ENCODE peak calls at places on chromosomes 13 and 19, in six cellular contexts. One of them, this sample, is unnamed.

GRCh38 chr13:26946675-26947342 is 186.2 kb upstream of the GPR12 start:
- DNase-seq in OCI-LY7: peak
- DNase-seq in H9: no peak
- DNase-seq in lower leg skin: no peak
- DNase-seq in uterus: no peak
- DNase-seq in brain microvascular endothelial cell: peak
- DNase-seq in this sample: no peak

GRCh38 chr19:35305181-35305580 is 13.2 kb downstream of the MAG start:
- DNase-seq in OCI-LY7: no peak
- DNase-seq in H9: no peak
- DNase-seq in lower leg skin: no peak
- DNase-seq in uterus: no peak
- DNase-seq in brain microvascular endothelial cell: no peak
- DNase-seq in this sample: no peak

GRCh38 chr13:33351324-33351723 is 65.8 kb upstream of the STARD13 start:
- DNase-seq in OCI-LY7: no peak
- DNase-seq in H9: no peak
- DNase-seq in lower leg skin: no peak
- DNase-seq in uterus: no peak
- DNase-seq in brain microvascular endothelial cell: peak
- DNase-seq in this sample: no peak

GRCh38 chr13:98496239-98496668 is 80.7 kb downstream of the STK24 start:
- DNase-seq in OCI-LY7: no peak
- DNase-seq in H9: no peak
- DNase-seq in lower leg skin: peak
- DNase-seq in uterus: no peak
- DNase-seq in brain microvascular endothelial cell: no peak
- DNase-seq in this sample: no peak

GRCh38 chr19:58577581-58578429 is 4.7 kb upstream of the MZF1 start:
- DNase-seq in OCI-LY7: no peak
- DNase-seq in H9: no peak
- DNase-seq in lower leg skin: peak
- DNase-seq in uterus: no peak
- DNase-seq in brain microvascular endothelial cell: no peak
- DNase-seq in this sample: no peak

GRCh38 chr13:74770361-74770760 is 636.2 kb upstream of the KLF12 start:
- DNase-seq in OCI-LY7: no peak
- DNase-seq in H9: no peak
- DNase-seq in lower leg skin: no peak
- DNase-seq in uterus: no peak
- DNase-seq in brain microvascular endothelial cell: peak
- DNase-seq in this sample: no peak

GRCh38 chr19:55676889-55677505 is 2.0 kb downstream of the EPN1 start:
- DNase-seq in OCI-LY7: no peak
- DNase-seq in H9: no peak
- DNase-seq in lower leg skin: no peak
- DNase-seq in uterus: no peak
- DNase-seq in brain microvascular endothelial cell: no peak
- DNase-seq in this sample: no peak

GRCh38 chr13:44218501-44219240 is 155.0 kb upstream of the SERP2 start:
- DNase-seq in OCI-LY7: no peak
- DNase-seq in H9: no peak
- DNase-seq in lower leg skin: peak
- DNase-seq in uterus: no peak
- DNase-seq in brain microvascular endothelial cell: peak
- DNase-seq in this sample: no peak

GRCh38 chr19:36796714-36796999 is 24.1 kb upstream of the ZNF850 start:
- DNase-seq in OCI-LY7: no peak
- DNase-seq in H9: no peak
- DNase-seq in lower leg skin: no peak
- DNase-seq in uterus: no peak
- DNase-seq in brain microvascular endothelial cell: no peak
- DNase-seq in this sample: no peak

GRCh38 chr13:103839460-103839859 is 773.2 kb upstream of the SLC10A2 start:
- DNase-seq in OCI-LY7: no peak
- DNase-seq in H9: no peak
- DNase-seq in lower leg skin: no peak
- DNase-seq in uterus: no peak
- DNase-seq in brain microvascular endothelial cell: no peak
- DNase-seq in this sample: no peak

GRCh38 chr19:45159971-45160324 is 834 bp downstream of the NKPD1 start:
- DNase-seq in OCI-LY7: no peak
- DNase-seq in H9: no peak
- DNase-seq in lower leg skin: no peak
- DNase-seq in uterus: no peak
- DNase-seq in brain microvascular endothelial cell: no peak
- DNase-seq in this sample: no peak

GRCh38 chr13:66069570-66069969 is 1160.6 kb downstream of the PCDH9 start:
- DNase-seq in OCI-LY7: no peak
- DNase-seq in H9: no peak
- DNase-seq in lower leg skin: no peak
- DNase-seq in uterus: no peak
- DNase-seq in brain microvascular endothelial cell: peak
- DNase-seq in this sample: no peak

GRCh38 chr19:18590273-18591272 is 2.0 kb downstream of the REX1BD start:
- DNase-seq in OCI-LY7: no peak
- DNase-seq in H9: peak
- DNase-seq in lower leg skin: peak
- DNase-seq in uterus: no peak
- DNase-seq in brain microvascular endothelial cell: peak
- DNase-seq in this sample: peak

GRCh38 chr19:55165952-55166529 is 372 bp downstream of the DNAAF3 start:
- DNase-seq in OCI-LY7: peak
- DNase-seq in H9: peak
- DNase-seq in lower leg skin: no peak
- DNase-seq in uterus: peak
- DNase-seq in brain microvascular endothelial cell: peak
- DNase-seq in this sample: no peak

GRCh38 chr13:94550030-94550738 is 45.8 kb downstream of the TGDS start:
- DNase-seq in OCI-LY7: no peak
- DNase-seq in H9: no peak
- DNase-seq in lower leg skin: no peak
- DNase-seq in uterus: peak
- DNase-seq in brain microvascular endothelial cell: peak
- DNase-seq in this sample: no peak

GRCh38 chr19:46861691-46862503 is 1.1 kb downstream of the ARHGAP35 start:
- DNase-seq in OCI-LY7: peak
- DNase-seq in H9: no peak
- DNase-seq in lower leg skin: peak
- DNase-seq in uterus: peak
- DNase-seq in brain microvascular endothelial cell: no peak
- DNase-seq in this sample: no peak

GRCh38 chr13:40255551-40255950 is 410.9 kb downstream of the FOXO1 start:
- DNase-seq in OCI-LY7: no peak
- DNase-seq in H9: no peak
- DNase-seq in lower leg skin: no peak
- DNase-seq in uterus: no peak
- DNase-seq in brain microvascular endothelial cell: no peak
- DNase-seq in this sample: no peak

GRCh38 chr13:113006660-113007059 is 37.6 kb downstream of the MCF2L start:
- DNase-seq in OCI-LY7: no peak
- DNase-seq in H9: no peak
- DNase-seq in lower leg skin: no peak
- DNase-seq in uterus: no peak
- DNase-seq in brain microvascular endothelial cell: no peak
- DNase-seq in this sample: no peak

GRCh38 chr19:43765109-43765876 is 10.5 kb upstream of the SMG9 start:
- DNase-seq in OCI-LY7: peak
- DNase-seq in H9: peak
- DNase-seq in lower leg skin: peak
- DNase-seq in uterus: peak
- DNase-seq in brain microvascular endothelial cell: peak
- DNase-seq in this sample: no peak

GRCh38 chr13:39858794-39859193 is 203.3 kb downstream of the COG6 start:
- DNase-seq in OCI-LY7: no peak
- DNase-seq in H9: no peak
- DNase-seq in lower leg skin: no peak
- DNase-seq in uterus: no peak
- DNase-seq in brain microvascular endothelial cell: no peak
- DNase-seq in this sample: no peak

GRCh38 chr19:52473655-52474350 is 20.4 kb downstream of the ZNF578 start:
- DNase-seq in OCI-LY7: peak
- DNase-seq in H9: no peak
- DNase-seq in lower leg skin: no peak
- DNase-seq in uterus: no peak
- DNase-seq in brain microvascular endothelial cell: no peak
- DNase-seq in this sample: no peak

GRCh38 chr13:27360562-27360961 is 63.9 kb upstream of the GTF3A start:
- DNase-seq in OCI-LY7: no peak
- DNase-seq in H9: no peak
- DNase-seq in lower leg skin: no peak
- DNase-seq in uterus: no peak
- DNase-seq in brain microvascular endothelial cell: no peak
- DNase-seq in this sample: no peak

GRCh38 chr19:3397266-3398022 is 31.1 kb downstream of the NFIC start:
- DNase-seq in OCI-LY7: no peak
- DNase-seq in H9: peak
- DNase-seq in lower leg skin: no peak
- DNase-seq in uterus: no peak
- DNase-seq in brain microvascular endothelial cell: no peak
- DNase-seq in this sample: no peak

GRCh38 chr19:58009301-58009665 is 6.7 kb upstream of the ZNF606 start:
- DNase-seq in OCI-LY7: no peak
- DNase-seq in H9: no peak
- DNase-seq in lower leg skin: no peak
- DNase-seq in uterus: no peak
- DNase-seq in brain microvascular endothelial cell: no peak
- DNase-seq in this sample: no peak

GRCh38 chr13:41554626-41555386 is 97.5 kb downstream of the RGCC start:
- DNase-seq in OCI-LY7: peak
- DNase-seq in H9: no peak
- DNase-seq in lower leg skin: no peak
- DNase-seq in uterus: no peak
- DNase-seq in brain microvascular endothelial cell: no peak
- DNase-seq in this sample: no peak
- TF ChIP-seq CTCF in OCI-LY7: peak
- TF ChIP-seq CTCF in H9: no peak
- TF ChIP-seq CTCF in lower leg skin: no peak
- TF ChIP-seq CTCF in uterus: no peak
- TF ChIP-seq CTCF in brain microvascular endothelial cell: no peak
- TF ChIP-seq CTCF in this sample: no peak

GRCh38 chr19:30395283-30395682 is 23.1 kb downstream of the ZNF536 start:
- DNase-seq in OCI-LY7: no peak
- DNase-seq in H9: no peak
- DNase-seq in lower leg skin: no peak
- DNase-seq in uterus: no peak
- DNase-seq in brain microvascular endothelial cell: no peak
- DNase-seq in this sample: no peak

GRCh38 chr19:30391554-30392551 is 19.7 kb downstream of the ZNF536 start:
- DNase-seq in OCI-LY7: no peak
- DNase-seq in H9: peak
- DNase-seq in lower leg skin: no peak
- DNase-seq in uterus: no peak
- DNase-seq in brain microvascular endothelial cell: no peak
- DNase-seq in this sample: no peak

GRCh38 chr19:30393046-30393445 is 20.9 kb downstream of the ZNF536 start:
- DNase-seq in OCI-LY7: no peak
- DNase-seq in H9: no peak
- DNase-seq in lower leg skin: no peak
- DNase-seq in uterus: no peak
- DNase-seq in brain microvascular endothelial cell: no peak
- DNase-seq in this sample: no peak

GRCh38 chr19:30394481-30395151 is 22.4 kb downstream of the ZNF536 start:
- DNase-seq in OCI-LY7: no peak
- DNase-seq in H9: no peak
- DNase-seq in lower leg skin: no peak
- DNase-seq in uterus: no peak
- DNase-seq in brain microvascular endothelial cell: no peak
- DNase-seq in this sample: no peak

DNA sequence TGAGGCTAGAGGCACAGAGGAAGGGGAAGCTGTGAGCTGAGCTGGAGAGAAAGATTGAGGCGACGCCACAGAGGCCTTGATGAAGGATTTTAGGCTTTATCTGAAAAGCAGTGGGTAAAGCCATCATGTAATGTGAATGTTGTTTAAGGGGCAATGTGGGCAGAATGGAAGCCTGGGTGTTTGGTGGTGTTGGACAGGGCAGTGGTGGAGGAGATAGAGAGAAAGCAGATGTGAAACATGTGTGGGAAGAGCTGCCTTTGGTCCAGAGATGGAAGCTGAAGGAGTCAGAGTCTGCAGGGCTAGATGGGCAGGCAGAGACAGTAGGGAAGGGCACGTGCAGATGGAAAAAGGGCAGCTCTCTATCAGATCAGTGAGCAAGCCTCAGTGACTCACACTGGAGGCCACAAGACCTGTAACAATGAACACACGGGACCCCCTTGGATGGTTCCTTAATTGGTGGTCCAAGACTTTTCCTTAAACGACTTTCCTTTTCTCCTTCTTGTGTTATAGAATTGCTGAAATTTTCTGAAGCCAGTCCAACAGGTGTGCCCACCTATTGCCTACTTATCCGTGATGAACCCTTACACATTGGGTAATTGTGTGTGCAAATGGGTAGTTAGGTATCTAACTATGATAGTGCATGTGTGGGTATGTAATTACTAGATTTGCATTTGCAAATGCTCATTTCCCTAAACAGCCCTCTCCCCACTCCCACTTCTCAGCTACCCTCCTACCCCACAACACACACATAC is 21.7 kb downstream of the ZNF536 start:
- DNase-seq in OCI-LY7: no peak
- DNase-seq in H9: no peak
- DNase-seq in lower leg skin: no peak
- DNase-seq in uterus: no peak
- DNase-seq in brain microvascular endothelial cell: no peak
- DNase-seq in this sample: no peak
- TF ChIP-seq CTCF in OCI-LY7: no peak
- TF ChIP-seq CTCF in H9: no peak
- TF ChIP-seq CTCF in lower leg skin: no peak
- TF ChIP-seq CTCF in uterus: no peak
- TF ChIP-seq CTCF in brain microvascular endothelial cell: no peak
- TF ChIP-seq CTCF in this sample: no peak

GRCh38 chr13:71254384-71254783 is 612.6 kb downstream of the DACH1 start:
- DNase-seq in OCI-LY7: no peak
- DNase-seq in H9: no peak
- DNase-seq in lower leg skin: no peak
- DNase-seq in uterus: no peak
- DNase-seq in brain microvascular endothelial cell: no peak
- DNase-seq in this sample: no peak
- TF ChIP-seq CTCF in OCI-LY7: no peak
- TF ChIP-seq CTCF in H9: peak
- TF ChIP-seq CTCF in lower leg skin: no peak
- TF ChIP-seq CTCF in uterus: no peak
- TF ChIP-seq CTCF in brain microvascular endothelial cell: no peak
- TF ChIP-seq CTCF in this sample: no peak

DNA sequence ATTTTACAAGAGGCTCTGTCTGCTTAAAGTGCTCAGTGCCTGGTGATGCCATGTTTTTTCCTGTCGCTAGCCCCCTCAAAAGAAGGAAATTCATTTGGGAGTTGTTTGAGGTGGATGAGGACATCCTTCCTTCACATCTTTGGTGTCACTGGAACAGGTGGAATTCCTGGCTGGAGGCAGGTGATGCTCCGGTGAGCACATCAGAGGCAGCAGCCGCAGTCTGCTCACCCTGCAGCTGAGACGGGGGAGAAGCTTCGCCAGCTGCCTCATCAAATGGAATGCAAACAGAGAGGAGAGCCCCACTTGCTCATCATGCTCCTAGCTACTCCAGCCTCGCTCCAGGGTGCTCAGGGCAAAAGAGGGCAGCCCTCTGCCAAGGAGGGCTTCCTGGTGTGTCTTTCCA is 74.1 kb upstream of the UBL3 start:
- DNase-seq in OCI-LY7: no peak
- DNase-seq in H9: no peak
- DNase-seq in lower leg skin: no peak
- DNase-seq in uterus: no peak
- DNase-seq in brain microvascular endothelial cell: peak
- DNase-seq in this sample: no peak
- TF ChIP-seq CTCF in OCI-LY7: peak
- TF ChIP-seq CTCF in H9: no peak
- TF ChIP-seq CTCF in lower leg skin: no peak
- TF ChIP-seq CTCF in uterus: no peak
- TF ChIP-seq CTCF in brain microvascular endothelial cell: no peak
- TF ChIP-seq CTCF in this sample: peak